ENCODE peak calls at places on chromosomes 7 and 10, in ten cellular contexts. C is mucosa of descending colon, B is pancreas, G is aorta, D is stomach, H is fibroblast of the aortic adventitia, Z is coronary artery, L is SJCRH30, N is astrocyte of the spinal cord, U is spleen. J is an unnamed sample.

GRCh38 chr7:150410680-150411346 is 31.7 kb downstream of the ZNF775 start:
- DNase-seq in U (no peak), Z (no peak), B (no peak), G (no peak), H (peak), D (no peak), C (no peak), L (no peak), N (peak), J (no peak)

GRCh38 chr7:32115831-32116230 is 45.6 kb upstream of the PDE1C start:
- DNase-seq in D (no peak), C (no peak), G (no peak), Z (no peak), H (peak), L (no peak), B (no peak), N (peak), U (no peak), J (no peak)

GRCh38 chr7:36600314-36600682 is 124.0 kb downstream of the AOAH start:
- DNase-seq in C (no peak), G (no peak), N (no peak), Z (no peak), U (peak), B (no peak), L (no peak), D (no peak), H (no peak), J (no peak)

GRCh38 chr7:47725031-47725780 is 143.3 kb upstream of the TNS3 start:
- DNase-seq in H (peak), B (no peak), L (no peak), U (no peak), D (peak), C (no peak), G (no peak), N (peak), Z (no peak), J (no peak)

GRCh38 chr7:152643979-152644559 is 31.9 kb downstream of the XRCC2 start:
- DNase-seq in B (no peak), L (no peak), N (no peak), C (no peak), G (no peak), U (no peak), Z (no peak), D (no peak), H (no peak), J (no peak)

GRCh38 chr7:16657656-16658279 is 11.8 kb downstream of the BZW2 start:
- DNase-seq in C (no peak), D (no peak), B (peak), G (no peak), Z (no peak), H (peak), L (peak), U (no peak), N (peak), J (peak)

GRCh38 chr7:55244346-55244745 is 120.8 kb upstream of the LANCL2 start:
- DNase-seq in H (no peak), C (no peak), L (no peak), N (no peak), Z (no peak), D (no peak), B (no peak), U (no peak), G (no peak), J (no peak)

GRCh38 chr7:106050002-106050742 is 61.9 kb downstream of the SYPL1 start:
- DNase-seq in L (no peak), U (no peak), N (no peak), C (no peak), B (no peak), D (no peak), Z (no peak), H (peak), G (no peak), J (no peak)

GRCh38 chr10:7550038-7550437 is 116.7 kb downstream of the ITIH5 start:
- DNase-seq in Z (no peak), U (no peak), B (no peak), H (no peak), L (no peak), C (no peak), G (no peak), D (no peak), N (no peak), J (no peak)

GRCh38 chr7:77959080-77959479 is 160.5 kb downstream of the PHTF2 start:
- DNase-seq in L (no peak), D (no peak), B (no peak), Z (no peak), G (no peak), U (no peak), H (no peak), C (no peak), N (no peak), J (no peak)

GRCh38 chr7:2312272-2312929 is 1.8 kb downstream of the SNX8 start:
- DNase-seq in B (no peak), N (no peak), Z (no peak), U (no peak), H (no peak), C (no peak), G (no peak), L (no peak), D (no peak), J (no peak)

GRCh38 chr7:121401896-121402295 is 5.8 kb upstream of the FAM3C start:
- DNase-seq in L (no peak), D (no peak), U (no peak), C (no peak), G (no peak), H (peak), Z (no peak), N (no peak), B (no peak), J (no peak)

GRCh38 chr10:126227762-126228134 is 160.5 kb downstream of the ADAM12 start:
- DNase-seq in G (no peak), C (no peak), D (no peak), Z (no peak), L (peak), U (no peak), B (no peak), H (peak), N (peak), J (no peak)

GRCh38 chr7:86407291-86407690 is 236.4 kb upstream of the GRM3 start:
- DNase-seq in N (peak), B (no peak), D (no peak), H (no peak), U (no peak), Z (no peak), L (peak), C (no peak), G (no peak), J (no peak)

GRCh38 chr10:57694956-57695605 is 572.6 kb downstream of the IPMK start:
- DNase-seq in B (no peak), H (no peak), L (no peak), C (no peak), G (no peak), N (peak), Z (no peak), D (no peak), U (no peak), J (no peak)

DNA sequence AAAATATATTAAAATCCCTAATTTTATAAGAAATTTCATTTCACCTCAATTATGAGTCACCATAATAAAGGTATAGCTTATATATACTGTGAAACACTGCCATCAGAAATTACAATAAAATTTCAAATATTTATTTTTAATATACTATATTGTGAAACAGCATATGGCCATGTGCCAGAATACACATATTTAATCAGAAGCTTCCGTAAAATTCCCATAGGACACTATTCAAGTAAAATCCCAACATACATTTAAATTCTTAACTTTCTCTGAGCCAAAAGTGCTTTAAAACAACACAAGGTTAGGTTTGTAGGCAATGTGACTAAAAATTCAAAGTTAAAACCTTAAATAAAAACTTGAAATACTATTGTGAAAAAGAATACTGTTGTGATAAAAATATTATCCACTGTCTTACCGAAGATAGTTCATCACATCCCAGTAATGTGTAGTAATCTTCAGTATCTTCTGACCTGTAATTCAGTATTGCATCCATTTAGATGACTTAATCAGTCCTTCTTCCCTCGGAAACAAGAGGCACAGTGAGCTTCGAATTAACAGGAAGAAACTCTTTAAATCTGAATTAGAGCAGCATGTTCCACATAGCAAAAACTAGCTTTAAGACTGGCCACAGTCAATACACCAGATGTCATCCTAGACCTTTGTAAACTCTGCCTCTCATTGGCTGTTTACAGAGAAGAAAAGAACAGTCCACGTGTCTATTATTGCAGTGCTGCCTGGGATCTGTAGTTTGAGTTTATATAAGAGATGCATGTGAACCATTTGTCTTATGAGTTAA is at the start of gene DNAJC12:
- DNase-seq in L (peak), N (peak), C (peak), U (no peak), B (peak), H (peak), D (no peak), Z (no peak), G (no peak), J (peak)
- H3K4me3 ChIP-seq in L (peak), N (peak), C (no peak), U (no peak), B (peak), H (peak), D (peak), Z (peak), G (peak), J (no peak)

GRCh38 chr7:15209385-15209784 is 306.8 kb upstream of the DGKB start:
- DNase-seq in H (no peak), C (no peak), N (no peak), B (no peak), L (no peak), Z (no peak), D (no peak), U (no peak), G (no peak), J (no peak)
- H3K4me3 ChIP-seq in H (no peak), C (no peak), N (no peak), B (no peak), L (no peak), Z (no peak), D (no peak), U (no peak), G (no peak), J (no peak)

GRCh38 chr10:14014423-14014822 is 316.3 kb downstream of the FRMD4A start:
- DNase-seq in B (no peak), H (no peak), U (no peak), D (no peak), N (no peak), Z (no peak), G (no peak), C (no peak), L (no peak), J (no peak)

GRCh38 chr10:14010827-14011574 is 319.7 kb downstream of the FRMD4A start:
- DNase-seq in C (no peak), U (no peak), Z (no peak), G (no peak), D (no peak), L (no peak), B (no peak), N (no peak), H (no peak), J (no peak)

GRCh38 chr10:14008648-14009072 is 322.1 kb downstream of the FRMD4A start:
- DNase-seq in B (no peak), G (no peak), N (no peak), H (peak), C (no peak), U (no peak), D (no peak), L (no peak), Z (no peak), J (no peak)

GRCh38 chr10:14009315-14010082 is 321.2 kb downstream of the FRMD4A start:
- DNase-seq in G (no peak), D (no peak), H (peak), Z (no peak), B (no peak), U (no peak), C (peak), L (peak), N (peak), J (no peak)

DNA sequence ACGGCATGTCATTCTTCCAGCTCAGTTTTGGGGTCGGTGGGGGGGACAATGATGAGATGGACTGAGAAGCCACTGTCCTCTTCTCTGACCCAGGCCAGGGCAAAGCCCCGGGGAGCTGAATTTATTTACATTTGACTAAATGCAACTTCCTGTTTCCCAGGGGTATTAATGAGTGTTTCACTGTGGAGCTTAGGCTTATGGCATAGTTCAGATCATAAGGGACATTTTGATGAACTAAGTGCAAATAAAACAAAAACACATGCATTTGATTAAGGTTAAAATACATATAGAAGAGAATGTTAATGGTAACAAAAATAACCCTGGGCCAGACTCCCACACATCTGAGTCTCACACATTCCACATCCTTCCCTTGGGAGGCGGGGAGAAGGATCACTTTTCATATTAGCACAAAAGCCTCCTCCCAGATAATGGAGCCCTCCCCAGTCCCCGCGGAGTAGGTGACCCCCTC is 320.6 kb downstream of the FRMD4A start:
- DNase-seq in U (no peak), C (no peak), Z (no peak), N (peak), G (no peak), H (peak), B (no peak), D (no peak), L (peak), J (no peak)
- H3K4me3 ChIP-seq in U (no peak), C (no peak), Z (peak), N (peak), G (peak), H (peak), B (no peak), D (peak), L (peak), J (no peak)

DNA sequence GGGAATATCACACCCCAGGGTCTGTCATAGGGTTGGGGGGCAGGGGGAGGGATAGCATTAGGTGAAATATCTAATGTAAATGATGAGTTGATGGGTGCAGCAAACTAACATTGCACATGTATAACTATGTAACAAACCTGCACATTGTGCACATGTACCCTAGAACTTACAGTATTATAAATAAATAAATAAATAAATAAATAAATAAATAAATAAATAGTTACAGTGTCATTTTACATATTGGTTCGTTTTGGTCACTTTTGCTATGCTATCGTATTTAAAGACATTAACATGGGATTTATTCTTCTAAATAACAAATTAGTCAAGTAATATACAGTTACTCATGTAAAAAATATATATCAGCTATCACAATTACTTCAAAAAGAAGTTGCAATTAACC is 228.7 kb downstream of the HECW1 start:
- DNase-seq in L (no peak), D (no peak), H (no peak), N (no peak), B (no peak), Z (no peak), G (no peak), U (no peak), C (no peak), J (no peak)
- H3K4me3 ChIP-seq in L (no peak), D (no peak), H (no peak), N (no peak), B (no peak), Z (no peak), G (no peak), U (no peak), C (no peak), J (no peak)

GRCh38 chr7:112080974-112081373 is 125.2 kb downstream of the DOCK4 start:
- DNase-seq in Z (no peak), G (peak), B (no peak), C (peak), L (peak), N (peak), H (no peak), U (no peak), D (no peak), J (no peak)
- H3K4me3 ChIP-seq in Z (peak), G (no peak), B (no peak), C (no peak), L (no peak), N (peak), H (no peak), U (no peak), D (no peak), J (no peak)

GRCh38 chr7:100433592-100434296 is 2.6 kb downstream of the PPP1R35 start:
- DNase-seq in G (peak), Z (no peak), H (no peak), N (no peak), U (peak), B (no peak), D (no peak), L (no peak), C (no peak), J (no peak)
- H3K4me3 ChIP-seq in G (no peak), Z (no peak), H (no peak), N (no peak), U (no peak), B (no peak), D (no peak), L (no peak), C (no peak), J (no peak)

GRCh38 chr10:117553815-117554172 is 11.2 kb downstream of the EMX2 start:
- DNase-seq in C (no peak), G (no peak), U (peak), B (no peak), N (no peak), D (no peak), Z (no peak), L (no peak), H (no peak), J (no peak)

GRCh38 chr10:117553171-117553814 is 10.7 kb downstream of the EMX2 start:
- DNase-seq in H (no peak), U (peak), Z (no peak), G (no peak), D (no peak), B (no peak), L (no peak), C (no peak), N (no peak), J (no peak)

GRCh38 chr10:117552156-117552620 is 9.6 kb downstream of the EMX2 start:
- DNase-seq in C (no peak), G (no peak), B (no peak), D (no peak), H (no peak), L (no peak), Z (no peak), N (no peak), U (peak), J (no peak)

GRCh38 chr10:117551322-117552155 is 9.0 kb downstream of the EMX2 start:
- DNase-seq in N (no peak), B (no peak), H (no peak), Z (no peak), U (peak), C (no peak), G (peak), D (no peak), L (no peak), J (peak)

GRCh38 chr10:117552759-117553158 is 10.2 kb downstream of the EMX2 start:
- DNase-seq in Z (no peak), G (no peak), N (no peak), U (peak), B (no peak), D (no peak), H (no peak), C (no peak), L (no peak), J (no peak)
- H3K4me3 ChIP-seq in Z (no peak), G (no peak), N (no peak), U (peak), B (no peak), D (no peak), H (no peak), C (no peak), L (no peak), J (no peak)

J was measured in HAP-1.